ENCODE peak calls at places on chromosomes 2 and 18, in seven cellular contexts. One of them, this sample, is unnamed.

GRCh38 chr2:42984081-42984480 is 191.7 kb upstream of the HAAO start:
- DNase-seq in lung: no peak
- DNase-seq in testis: no peak
- DNase-seq in tibial artery: no peak
- DNase-seq in fibroblast of lung: no peak
- DNase-seq in mesenchymal stem cell: no peak
- DNase-seq in colonic mucosa: no peak
- DNase-seq in this sample: no peak

GRCh38 chr2:44171018-44171417 is 2.3 kb downstream of the PPM1B start:
- DNase-seq in lung: no peak
- DNase-seq in fibroblast of lung: peak; percentile 83
- DNase-seq in mesenchymal stem cell: peak; percentile 37
- DNase-seq in tibial artery: no peak
- DNase-seq in testis: no peak
- DNase-seq in colonic mucosa: no peak
- DNase-seq in this sample: no peak

GRCh38 chr2:149330127-149331022 is at the start of gene LYPD6:
- DNase-seq in fibroblast of lung: peak; percentile 76
- DNase-seq in mesenchymal stem cell: peak; percentile 83
- DNase-seq in lung: peak; percentile 57
- DNase-seq in tibial artery: peak; percentile 30
- DNase-seq in colonic mucosa: peak; percentile 79
- DNase-seq in testis: peak; percentile 80
- DNase-seq in this sample: peak; percentile 80

GRCh38 chr2:37344453-37345361 is at the start of gene QPCT:
- DNase-seq in colonic mucosa: peak; percentile 55
- DNase-seq in lung: peak; percentile 33
- DNase-seq in fibroblast of lung: peak; percentile 68
- DNase-seq in tibial artery: peak; percentile 53
- DNase-seq in mesenchymal stem cell: peak; percentile 65
- DNase-seq in testis: peak; percentile 59
- DNase-seq in this sample: peak; percentile 57

GRCh38 chr18:10856146-10856545 is 293.2 kb downstream of the PIEZO2 start:
- DNase-seq in mesenchymal stem cell: no peak
- DNase-seq in testis: no peak
- DNase-seq in colonic mucosa: no peak
- DNase-seq in fibroblast of lung: no peak
- DNase-seq in tibial artery: no peak
- DNase-seq in lung: no peak
- DNase-seq in this sample: no peak

GRCh38 chr2:98900721-98901120 is 35.3 kb downstream of the CRACDL start:
- DNase-seq in lung: peak; percentile 84
- DNase-seq in testis: no peak
- DNase-seq in fibroblast of lung: no peak
- DNase-seq in colonic mucosa: no peak
- DNase-seq in tibial artery: no peak
- DNase-seq in mesenchymal stem cell: no peak
- DNase-seq in this sample: peak; percentile 44

GRCh38 chr2:218645126-218645525 is 14.3 kb downstream of the ZNF142 start:
- DNase-seq in tibial artery: no peak
- DNase-seq in mesenchymal stem cell: no peak
- DNase-seq in testis: no peak
- DNase-seq in fibroblast of lung: peak; percentile 52
- DNase-seq in lung: no peak
- DNase-seq in colonic mucosa: no peak
- DNase-seq in this sample: no peak

GRCh38 chr2:27079233-27080139 is 1.1 kb downstream of the EMILIN1 start:
- DNase-seq in lung: no peak
- DNase-seq in mesenchymal stem cell: peak; percentile 35
- DNase-seq in fibroblast of lung: no peak
- DNase-seq in tibial artery: no peak
- DNase-seq in colonic mucosa: no peak
- DNase-seq in testis: no peak
- DNase-seq in this sample: no peak

GRCh38 chr18:79937103-79937860 is 14.2 kb downstream of the SLC66A2 start:
- DNase-seq in mesenchymal stem cell: no peak
- DNase-seq in lung: no peak
- DNase-seq in colonic mucosa: peak; percentile 19
- DNase-seq in tibial artery: peak; percentile 11
- DNase-seq in testis: peak; percentile 6
- DNase-seq in fibroblast of lung: no peak
- DNase-seq in this sample: no peak

GRCh38 chr2:44118257-44118656 is 50.4 kb upstream of the PPM1B start:
- DNase-seq in mesenchymal stem cell: peak; percentile 83
- DNase-seq in tibial artery: no peak
- DNase-seq in colonic mucosa: no peak
- DNase-seq in fibroblast of lung: peak; percentile 59
- DNase-seq in testis: no peak
- DNase-seq in lung: no peak
- DNase-seq in this sample: no peak

GRCh38 chr18:7021994-7022840 is 95.4 kb downstream of the LAMA1 start:
- DNase-seq in fibroblast of lung: peak; percentile 12
- DNase-seq in mesenchymal stem cell: peak; percentile 14
- DNase-seq in testis: no peak
- DNase-seq in tibial artery: no peak
- DNase-seq in colonic mucosa: peak; percentile 75
- DNase-seq in lung: peak; percentile 49
- DNase-seq in this sample: peak; percentile 58

GRCh38 chr18:36420826-36421225 is 123.3 kb downstream of the FHOD3 start:
- DNase-seq in fibroblast of lung: peak; percentile 69
- DNase-seq in mesenchymal stem cell: peak; percentile 3
- DNase-seq in tibial artery: no peak
- DNase-seq in colonic mucosa: no peak
- DNase-seq in testis: no peak
- DNase-seq in lung: no peak
- DNase-seq in this sample: no peak

GRCh38 chr18:65523461-65523860 is 227.4 kb upstream of the CDH7 start:
- DNase-seq in testis: no peak
- DNase-seq in lung: no peak
- DNase-seq in tibial artery: no peak
- DNase-seq in colonic mucosa: no peak
- DNase-seq in mesenchymal stem cell: no peak
- DNase-seq in fibroblast of lung: no peak
- DNase-seq in this sample: no peak

GRCh38 chr2:235497096-235497495 is 3.3 kb downstream of the AGAP1 start:
- DNase-seq in testis: no peak
- DNase-seq in fibroblast of lung: no peak
- DNase-seq in mesenchymal stem cell: no peak
- DNase-seq in tibial artery: no peak
- DNase-seq in lung: no peak
- DNase-seq in colonic mucosa: no peak
- DNase-seq in this sample: no peak

GRCh38 chr2:235500761-235501662 is 7.2 kb downstream of the AGAP1 start:
- DNase-seq in tibial artery: no peak
- DNase-seq in fibroblast of lung: peak; percentile 72
- DNase-seq in mesenchymal stem cell: peak; percentile 83
- DNase-seq in colonic mucosa: no peak
- DNase-seq in testis: no peak
- DNase-seq in lung: no peak
- DNase-seq in this sample: no peak

GRCh38 chr2:235499306-235499812 is 5.5 kb downstream of the AGAP1 start:
- DNase-seq in tibial artery: no peak
- DNase-seq in colonic mucosa: no peak
- DNase-seq in testis: no peak
- DNase-seq in mesenchymal stem cell: no peak
- DNase-seq in fibroblast of lung: no peak
- DNase-seq in lung: no peak
- DNase-seq in this sample: no peak

GRCh38 chr2:235500110-235500760 is 6.4 kb downstream of the AGAP1 start:
- DNase-seq in tibial artery: no peak
- DNase-seq in mesenchymal stem cell: no peak
- DNase-seq in lung: no peak
- DNase-seq in colonic mucosa: no peak
- DNase-seq in fibroblast of lung: no peak
- DNase-seq in testis: no peak
- DNase-seq in this sample: no peak

DNA sequence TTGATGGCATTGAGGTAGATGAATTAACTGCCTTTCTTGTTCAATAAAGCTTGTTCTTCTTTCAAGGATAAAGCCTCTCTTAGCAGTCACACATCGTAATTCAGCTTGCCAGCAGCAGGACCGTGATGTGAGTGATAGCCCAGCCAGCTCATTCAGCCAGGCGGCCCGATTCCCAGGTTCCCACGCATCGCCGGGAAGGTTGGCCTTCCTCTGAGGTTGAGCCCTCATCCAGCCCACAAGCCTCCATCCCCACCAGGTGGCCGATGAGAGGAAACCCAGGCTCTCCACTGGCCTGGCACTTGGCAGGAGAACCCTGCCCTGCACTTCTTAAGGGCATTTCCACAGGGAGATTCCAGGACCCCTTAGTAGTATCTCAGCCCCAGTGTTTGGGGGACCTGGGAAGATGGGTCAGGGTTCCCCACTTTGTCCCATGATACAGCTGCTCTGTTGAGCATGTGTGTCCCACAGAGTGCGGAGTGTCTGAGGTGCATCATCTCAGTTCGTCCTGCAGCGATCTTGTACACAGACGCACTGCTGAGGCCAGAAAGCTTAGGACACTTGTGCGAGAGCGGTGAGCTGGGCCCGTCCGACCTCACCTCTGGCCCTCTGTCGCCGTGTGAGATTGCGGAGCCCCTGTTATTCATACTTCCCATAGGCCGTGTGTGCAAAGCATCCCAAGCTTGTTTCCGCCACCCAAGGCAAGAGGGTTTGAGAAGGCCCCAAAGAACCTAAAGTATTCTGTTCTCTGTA is 4.9 kb downstream of the AGAP1 start:
- DNase-seq in tibial artery: no peak
- DNase-seq in testis: peak; percentile 43
- DNase-seq in fibroblast of lung: peak; percentile 56
- DNase-seq in colonic mucosa: no peak
- DNase-seq in lung: no peak
- DNase-seq in mesenchymal stem cell: no peak
- DNase-seq in this sample: no peak
- H3K4me1 ChIP-seq in tibial artery: no peaks in the 10 kb centered on the region
- H3K4me1 ChIP-seq in testis: peaks cover 10% of the 10 kb centered on the region
- H3K4me1 ChIP-seq in fibroblast of lung: peaks cover 19% of the 10 kb centered on the region
- H3K4me1 ChIP-seq in colonic mucosa: peaks cover 4% of the 10 kb centered on the region
- H3K4me1 ChIP-seq in lung: peaks cover 18% of the 10 kb centered on the region
- H3K4me1 ChIP-seq in mesenchymal stem cell: peaks cover 39% of the 10 kb centered on the region
- H3K4me1 ChIP-seq in this sample: peaks cover 12% of the 10 kb centered on the region

GRCh38 chr2:238498691-238499295 is 72.1 kb downstream of the ASB1 start:
- DNase-seq in fibroblast of lung: no peak
- DNase-seq in tibial artery: no peak
- DNase-seq in testis: no peak
- DNase-seq in mesenchymal stem cell: no peak
- DNase-seq in colonic mucosa: no peak
- DNase-seq in lung: no peak
- DNase-seq in this sample: no peak

GRCh38 chr2:238498188-238498587 is 71.5 kb downstream of the ASB1 start:
- DNase-seq in fibroblast of lung: no peak
- DNase-seq in testis: no peak
- DNase-seq in mesenchymal stem cell: no peak
- DNase-seq in colonic mucosa: peak; percentile 13
- DNase-seq in tibial artery: no peak
- DNase-seq in lung: no peak
- DNase-seq in this sample: no peak

GRCh38 chr2:238495422-238495821 is 68.7 kb downstream of the ASB1 start:
- DNase-seq in fibroblast of lung: no peak
- DNase-seq in tibial artery: no peak
- DNase-seq in testis: peak; percentile 7
- DNase-seq in colonic mucosa: peak; percentile 2
- DNase-seq in lung: peak; percentile 25
- DNase-seq in mesenchymal stem cell: no peak
- DNase-seq in this sample: no peak

GRCh38 chr2:238496756-238497609 is 70.3 kb downstream of the ASB1 start:
- DNase-seq in lung: no peak
- DNase-seq in tibial artery: no peak
- DNase-seq in fibroblast of lung: no peak
- DNase-seq in testis: peak; percentile 11
- DNase-seq in colonic mucosa: peak; percentile 14
- DNase-seq in mesenchymal stem cell: no peak
- DNase-seq in this sample: no peak

GRCh38 chr2:238497610-238498005 is 70.9 kb downstream of the ASB1 start:
- DNase-seq in testis: no peak
- DNase-seq in colonic mucosa: no peak
- DNase-seq in fibroblast of lung: no peak
- DNase-seq in mesenchymal stem cell: no peak
- DNase-seq in tibial artery: no peak
- DNase-seq in lung: no peak
- DNase-seq in this sample: no peak
- H3K4me1 ChIP-seq in testis: no peaks in the 10 kb centered on the region
- H3K4me1 ChIP-seq in colonic mucosa: peaks cover 5% of the 10 kb centered on the region
- H3K4me1 ChIP-seq in fibroblast of lung: no peaks in the 10 kb centered on the region
- H3K4me1 ChIP-seq in mesenchymal stem cell: peaks cover 14% of the 10 kb centered on the region
- H3K4me1 ChIP-seq in tibial artery: no peaks in the 10 kb centered on the region
- H3K4me1 ChIP-seq in lung: no peaks in the 10 kb centered on the region
- H3K4me1 ChIP-seq in this sample: no peaks in the 10 kb centered on the region

DNA sequence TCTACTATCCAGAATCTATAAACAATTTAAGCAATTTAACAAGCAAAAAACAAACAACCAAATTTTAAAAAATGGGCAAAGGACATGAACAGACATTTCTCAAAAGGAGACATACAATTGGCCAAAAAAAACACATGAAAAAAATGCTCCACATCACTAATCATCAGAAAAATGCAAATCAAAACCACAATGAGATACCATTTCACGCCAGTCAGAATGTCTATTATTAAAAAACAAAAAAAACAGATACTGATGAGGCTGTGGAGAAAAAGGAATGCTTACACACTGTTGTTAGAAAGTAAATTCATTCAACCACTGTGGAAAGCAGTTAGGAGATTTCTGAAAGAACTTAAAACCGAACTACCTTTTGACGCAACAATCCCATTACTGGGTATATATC is 66.4 kb upstream of the SESTD1 start:
- DNase-seq in fibroblast of lung: peak; percentile 61
- DNase-seq in colonic mucosa: no peak
- DNase-seq in lung: no peak
- DNase-seq in mesenchymal stem cell: no peak
- DNase-seq in testis: no peak
- DNase-seq in tibial artery: no peak
- DNase-seq in this sample: no peak
- H3K4me1 ChIP-seq in fibroblast of lung: no peaks in the 10 kb centered on the region
- H3K4me1 ChIP-seq in colonic mucosa: no peaks in the 10 kb centered on the region
- H3K4me1 ChIP-seq in lung: no peaks in the 10 kb centered on the region
- H3K4me1 ChIP-seq in mesenchymal stem cell: no peaks in the 10 kb centered on the region
- H3K4me1 ChIP-seq in testis: no peaks in the 10 kb centered on the region
- H3K4me1 ChIP-seq in tibial artery: no peaks in the 10 kb centered on the region
- H3K4me1 ChIP-seq in this sample: no peaks in the 10 kb centered on the region

DNA sequence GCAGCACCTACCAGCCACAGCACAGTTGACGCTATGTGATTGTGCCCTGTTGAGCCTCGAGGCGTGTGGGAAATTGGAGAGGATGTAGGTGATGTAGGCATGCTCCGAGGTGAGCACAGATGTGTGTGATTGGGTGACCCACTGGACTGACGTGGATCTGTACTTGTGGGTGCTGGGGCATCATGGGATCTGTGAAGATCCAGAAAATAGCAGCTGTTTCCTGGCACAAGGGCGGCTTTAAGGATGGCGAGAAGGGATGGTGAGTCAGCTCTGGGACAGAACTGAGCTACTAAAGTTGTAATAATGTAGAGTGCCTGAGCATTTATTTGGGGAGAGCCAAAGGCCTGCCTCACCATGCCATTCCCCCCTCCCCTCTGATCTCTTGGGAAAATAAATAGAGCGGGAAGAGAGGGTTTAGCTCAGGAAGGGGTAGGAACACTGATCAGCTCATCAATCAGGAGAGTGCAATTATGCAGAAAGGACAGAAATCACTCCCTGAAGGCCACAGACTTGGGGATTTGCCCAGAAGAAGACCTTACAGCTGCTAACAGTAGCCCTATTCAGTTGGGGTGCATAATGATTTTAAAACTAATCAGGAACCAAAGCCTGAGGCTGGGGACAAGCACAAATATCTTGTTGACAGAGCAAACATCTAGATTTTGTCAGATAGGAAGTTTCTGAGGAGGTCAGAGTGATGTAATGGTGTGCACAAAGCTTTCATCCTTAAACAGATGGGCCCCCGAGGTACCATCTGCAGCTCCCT is 30.2 kb downstream of the TANC1 start:
- DNase-seq in fibroblast of lung: peak; percentile 91
- DNase-seq in lung: no peak
- DNase-seq in testis: no peak
- DNase-seq in colonic mucosa: no peak
- DNase-seq in mesenchymal stem cell: peak; percentile 73
- DNase-seq in tibial artery: no peak
- DNase-seq in this sample: no peak
- H3K4me1 ChIP-seq in fibroblast of lung: peaks cover 22% of the 10 kb centered on the region
- H3K4me1 ChIP-seq in lung: peaks cover 37% of the 10 kb centered on the region
- H3K4me1 ChIP-seq in testis: peaks cover 6% of the 10 kb centered on the region
- H3K4me1 ChIP-seq in colonic mucosa: no peaks in the 10 kb centered on the region
- H3K4me1 ChIP-seq in mesenchymal stem cell: peaks cover 20% of the 10 kb centered on the region
- H3K4me1 ChIP-seq in tibial artery: no peaks in the 10 kb centered on the region
- H3K4me1 ChIP-seq in this sample: peaks cover 32% of the 10 kb centered on the region